ENCODE peak calls at places on chromosomes 13 and 19, in nine cellular contexts. U is lower lobe of right lung; H is activated CD4-positive, CD25-positive, alpha-beta regulatory T cell; B is stromal cell of bone marrow; E is DMS 273 treated with DMSO at 0.1 percent for 48 hours; J is RPMI7951; I is kidney epithelial cell; R is amygdala; A is NCI-H1436. Y is an unnamed sample.

GRCh38 chr13:55572862-55573261 is 1567.9 kb upstream of the PRR20A start:
- DNase-seq in J (no peak), R (no peak), E (no peak), H (no peak), I (no peak), A (no peak), U (no peak), B (no peak), Y (no peak)

GRCh38 chr19:35486268-35486708 is 4.0 kb downstream of the KRTDAP start:
- DNase-seq in B (no peak), J (no peak), A (no peak), H (no peak), E (no peak), R (no peak), U (no peak), I (no peak), Y (no peak)

GRCh38 chr13:98297043-98297442 is 120.0 kb upstream of the RNF113B start:
- DNase-seq in U (no peak), B (no peak), I (no peak), E (no peak), A (no peak), R (no peak), H (no peak), J (no peak), Y (no peak)

GRCh38 chr13:97274782-97275252 is 52.7 kb downstream of the MBNL2 start:
- DNase-seq in I (no peak), E (no peak), J (peak), B (no peak), A (no peak), R (no peak), U (no peak), H (no peak), Y (no peak)

GRCh38 chr19:40553885-40554857 is 22.5 kb upstream of the SHKBP1 start:
- DNase-seq in A (no peak), J (no peak), H (no peak), E (no peak), R (no peak), I (no peak), U (no peak), B (no peak), Y (no peak)

GRCh38 chr19:56076413-56076998 is 44.6 kb downstream of the ZNF787 start:
- DNase-seq in A (peak), J (peak), I (no peak), R (peak), B (peak), E (no peak), H (peak), U (no peak), Y (no peak)

GRCh38 chr13:113882716-113883115 is 18.8 kb upstream of the GAS6 start:
- DNase-seq in J (no peak), B (no peak), E (no peak), U (no peak), R (no peak), H (no peak), A (no peak), I (no peak), Y (no peak)

GRCh38 chr19:45528744-45529453 is 21.6 kb downstream of the VASP start:
- DNase-seq in E (no peak), I (no peak), R (peak), J (no peak), U (peak), A (peak), B (no peak), H (no peak), Y (peak)

GRCh38 chr19:46844067-46844489 is 6.6 kb downstream of the AP2S1 start:
- DNase-seq in A (no peak), H (no peak), I (no peak), J (no peak), B (no peak), E (no peak), R (no peak), U (no peak), Y (no peak)

GRCh38 chr19:3117746-3118145 is 18.1 kb upstream of the GNA15 start:
- DNase-seq in H (no peak), J (no peak), R (no peak), A (no peak), B (no peak), I (no peak), U (no peak), E (no peak), Y (no peak)

GRCh38 chr19:42332059-42332458 is 6.6 kb downstream of the MEGF8 start:
- DNase-seq in J (no peak), I (no peak), R (no peak), H (no peak), A (no peak), U (no peak), E (no peak), B (no peak), Y (no peak)

GRCh38 chr19:2538096-2538757 is 62.3 kb downstream of the GADD45B start:
- DNase-seq in B (no peak), I (no peak), E (no peak), R (no peak), H (no peak), A (no peak), U (no peak), J (no peak), Y (no peak)

GRCh38 chr19:2820112-2820702 is 539 bp downstream of the ZNF554 start:
- DNase-seq in A (no peak), E (no peak), H (no peak), U (peak), R (no peak), B (no peak), J (no peak), I (no peak), Y (no peak)

GRCh38 chr13:44843403-44843802 is 145.9 kb downstream of the NUFIP1 start:
- DNase-seq in I (no peak), E (no peak), R (no peak), B (no peak), U (no peak), J (peak), H (no peak), A (no peak), Y (no peak)

GRCh38 chr19:18419195-18419698 is at the start of gene SSBP4:
- DNase-seq in I (no peak), U (peak), R (peak), H (peak), E (no peak), A (peak), J (peak), B (peak), Y (peak)

GRCh38 chr19:33441277-33441699 is 67.8 kb downstream of the CEBPG start:
- DNase-seq in U (peak), B (no peak), I (no peak), J (no peak), E (no peak), R (no peak), A (no peak), H (no peak), Y (no peak)

Y was measured in hypothalamus.